ENCODE peak calls at places on chromosomes 4 and X, in four cellular contexts. F is GM20000, O is NCI-H1092, H is GM23338. W is an unnamed sample.

GRCh38 chr4:174948826-174949225 is 30.7 kb downstream of the ADAM29 start:
- DNase-seq in F (no peak), O (no peak), H (no peak), W (no peak)

GRCh38 chrX:69493193-69493592 is 10.9 kb upstream of the NALF2 start:
- DNase-seq in F (no peak), O (peak), H (peak), W (peak)

GRCh38 chrX:17608898-17609297 is 128.4 kb upstream of the SCML1 start:
- DNase-seq in F (no peak), O (peak), H (no peak), W (no peak)

GRCh38 chrX:150648296-150648940 is 44.8 kb upstream of the MTMR1 start:
- DNase-seq in F (no peak), O (no peak), H (no peak), W (no peak)

GRCh38 chr4:75555294-75556164 is at the start of gene ODAPH:
- DNase-seq in F (peak), O (no peak), H (peak), W (peak)

GRCh38 chrX:53456254-53456653 is 22.1 kb upstream of the HSD17B10 start:
- DNase-seq in F (no peak), O (no peak), H (no peak), W (no peak)

GRCh38 chr4:41012308-41012707 is 202.0 kb downstream of the APBB2 start:
- DNase-seq in F (no peak), O (no peak), H (no peak), W (no peak)

GRCh38 chrX:131621650-131622049 is 77.8 kb downstream of the OR13H1 start:
- DNase-seq in F (no peak), O (no peak), H (no peak), W (no peak)

GRCh38 chr4:4203688-4204400 is 22.9 kb downstream of the OTOP1 start:
- DNase-seq in F (no peak), O (no peak), H (no peak), W (no peak)

GRCh38 chr4:83498187-83498586 is 13.3 kb upstream of the ABRAXAS1 start:
- DNase-seq in F (no peak), O (no peak), H (no peak), W (no peak)

GRCh38 chr4:8556341-8557150 is 23.6 kb upstream of the GPR78 start:
- DNase-seq in F (no peak), O (no peak), H (no peak), W (no peak)

GRCh38 chrX:141632124-141632523 is 42.6 kb downstream of the SPANXA2 start:
- DNase-seq in F (no peak), O (no peak), H (no peak), W (no peak)

GRCh38 chrX:54090880-54091279 is 46.6 kb upstream of the PHF8 start:
- DNase-seq in F (no peak), O (no peak), H (no peak), W (no peak)

GRCh38 chr4:141046255-141046654 is 87.0 kb downstream of the RNF150 start:
- DNase-seq in F (no peak), O (no peak), H (no peak), W (peak)

GRCh38 chr4:187606581-187606980 is 389.0 kb upstream of the ZFP42 start:
- DNase-seq in F (peak), O (no peak), H (peak), W (peak)

GRCh38 chr4:151238477-151238876 is 38.5 kb upstream of the PRSS48 start:
- DNase-seq in F (no peak), O (no peak), H (no peak), W (peak)

GRCh38 chr4:78059524-78059889 is 2.4 kb downstream of the FRAS1 start:
- DNase-seq in F (peak), O (peak), H (peak), W (peak)

GRCh38 chr4:183758006-183758734 is 99.1 kb downstream of the TRAPPC11 start:
- DNase-seq in F (no peak), O (no peak), H (peak), W (peak)

GRCh38 chr4:148056879-148057278 is 325.0 kb downstream of the ARHGAP10 start:
- DNase-seq in F (peak), O (no peak), H (peak), W (no peak)

GRCh38 chr4:110196871-110197420 is 1.5 kb downstream of the ELOVL6 start:
- DNase-seq in F (peak), O (no peak), H (peak), W (no peak)

GRCh38 chr4:188463909-188464308 is 324.7 kb downstream of the TRIML1 start:
- DNase-seq in F (no peak), O (no peak), H (no peak), W (no peak)

GRCh38 chr4:42768125-42768748 is 111.3 kb upstream of the ATP8A1 start:
- DNase-seq in F (no peak), O (no peak), H (peak), W (no peak)